ENCODE peak calls at places on chromosomes 7 and 10, in four cellular contexts. W is HepG2, L is K562, Z is HCT116. H is an unnamed sample. For H3K27me3, the result is how much of the 10 kb centered on the place peaks cover.

GRCh38 chr7:50359995-50360925 is 55.7 kb downstream of the IKZF1 start:
- DNase-seq in Z (no peak), L (peak), W (no peak), H (no peak)

GRCh38 chr10:97534746-97535367 is 36.1 kb downstream of the UBTD1 start:
- DNase-seq in W (peak), L (peak), Z (no peak), H (peak)

GRCh38 chr7:38728145-38728544 is 97.0 kb upstream of the AMPH start:
- DNase-seq in Z (no peak), L (no peak), W (no peak), H (no peak)

GRCh38 chr7:36090976-36091375 is 62.1 kb upstream of the EEPD1 start:
- DNase-seq in L (no peak), Z (no peak), W (no peak), H (no peak)

GRCh38 chr10:48612241-48612943 is 7.5 kb upstream of the ARHGAP22 start:
- DNase-seq in W (no peak), Z (no peak), L (no peak), H (no peak)

GRCh38 chr7:5693529-5693928 is 87.9 kb downstream of the RNF216 start:
- DNase-seq in Z (no peak), L (peak), W (peak), H (no peak)

GRCh38 chr7:122525355-122525754 is 173.6 kb downstream of the RNF133 start:
- DNase-seq in W (no peak), L (no peak), Z (no peak), H (no peak)

GRCh38 chr10:116215651-116216050 is 57.4 kb downstream of the GFRA1 start:
- DNase-seq in W (no peak), Z (no peak), L (no peak), H (no peak)

GRCh38 chr10:60083039-60083344 is 176.6 kb upstream of the CCDC6 start:
- DNase-seq in W (no peak), Z (no peak), L (no peak), H (no peak)

GRCh38 chr10:46556515-46557318 is at the start of gene GPRIN2:
- DNase-seq in W (no peak), Z (no peak), L (no peak), H (no peak)

GRCh38 chr10:8722835-8723234 is 668.3 kb downstream of the GATA3 start:
- DNase-seq in L (no peak), W (no peak), Z (no peak), H (no peak)

GRCh38 chr10:126500866-126501265 is 112.6 kb upstream of the ADAM12 start:
- DNase-seq in W (no peak), L (no peak), Z (no peak), H (no peak)

GRCh38 chr7:81430150-81430549 is 339.7 kb downstream of the HGF start:
- DNase-seq in Z (no peak), W (no peak), L (peak), H (no peak)

GRCh38 chr10:42753507-42754154 is 29.0 kb upstream of the BMS1 start:
- DNase-seq in W (no peak), L (no peak), Z (no peak), H (no peak)
- H3K27me3 ChIP-seq in W (under half), L (under half), Z (under half), H (under half)

DNA sequence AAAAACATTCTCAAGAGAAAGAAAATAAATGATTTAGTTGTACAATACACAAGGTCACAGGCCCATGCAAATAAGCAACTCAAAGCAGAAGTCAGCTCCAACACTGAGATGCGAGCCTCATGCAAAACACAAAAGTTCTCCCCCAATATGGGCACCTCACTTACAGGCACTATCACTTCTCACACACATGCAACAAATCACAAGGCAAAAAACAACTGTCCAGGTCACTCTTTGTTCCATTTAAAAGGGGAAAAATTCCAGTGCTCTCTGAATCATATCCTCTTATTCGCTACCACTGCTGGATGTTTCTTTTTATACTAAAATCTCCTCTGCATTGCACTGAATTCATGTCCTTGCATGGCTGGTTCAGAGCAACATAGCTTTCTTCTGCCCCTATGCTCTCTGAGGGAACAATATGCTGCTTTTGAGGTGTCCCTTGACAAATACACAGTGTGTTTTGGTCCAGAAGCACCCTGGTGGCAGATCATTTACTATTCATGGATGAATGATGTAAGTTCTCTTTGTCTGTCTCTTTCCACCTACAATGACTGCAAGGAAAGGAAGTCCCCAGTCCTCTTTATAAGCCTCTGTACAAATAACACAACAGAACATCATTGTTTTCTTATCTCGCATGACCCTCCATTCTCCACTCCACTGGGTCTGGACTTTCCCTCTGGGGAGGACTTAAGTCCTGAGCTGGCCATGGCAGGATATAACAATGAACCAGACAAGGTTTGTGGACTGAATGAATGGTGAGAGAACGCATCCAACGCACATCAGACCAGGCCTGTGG is 85.4 kb upstream of the GSDME start:
- DNase-seq in L (no peak), W (peak), Z (no peak), H (no peak)
- TF ChIP-seq TCF7L2 in L (no peak), W (no peak), Z (no peak), H (no peak)

GRCh38 chr7:41701542-41701941 is 1.3 kb downstream of the INHBA start:
- DNase-seq in W (no peak), L (no peak), Z (no peak), H (no peak)

GRCh38 chr7:41701068-41701467 is 1.8 kb downstream of the INHBA start:
- DNase-seq in W (no peak), L (no peak), Z (no peak), H (no peak)

GRCh38 chr7:41700044-41700471 is 2.8 kb downstream of the INHBA start:
- DNase-seq in W (no peak), L (no peak), Z (no peak), H (no peak)

GRCh38 chr7:41705109-41705871 is 2.4 kb upstream of the INHBA start:
- DNase-seq in Z (no peak), L (peak), W (peak), H (no peak)

GRCh38 chr7:41702635-41703371 is at the start of gene INHBA:
- DNase-seq in Z (no peak), W (no peak), L (no peak), H (no peak)
- TF ChIP-seq POLR2AphosphoS5 in Z (no peak), W (no peak), L (no peak), H (no peak)

GRCh38 chr7:27170494-27170811 is 3.7 kb downstream of the HOXA10 start:
- DNase-seq in W (no peak), L (no peak), Z (no peak), H (no peak)
- H3K27me3 ChIP-seq in W (under half), L (half or more), Z (under half), H (under half)

GRCh38 chr10:113572520-113573290 is 19.9 kb downstream of the HABP2 start:
- DNase-seq in L (no peak), W (no peak), Z (no peak), H (no peak)

GRCh38 chr10:113573368-113573767 is 20.5 kb downstream of the HABP2 start:
- DNase-seq in L (no peak), Z (no peak), W (no peak), H (no peak)

GRCh38 chr10:113566888-113567287 is 14.0 kb downstream of the HABP2 start:
- DNase-seq in Z (no peak), L (no peak), W (no peak), H (no peak)

GRCh38 chr10:113565364-113565763 is 12.5 kb downstream of the HABP2 start:
- DNase-seq in Z (no peak), L (no peak), W (no peak), H (no peak)

GRCh38 chr10:113569576-113569975 is 16.7 kb downstream of the HABP2 start:
- DNase-seq in W (no peak), L (no peak), Z (no peak), H (no peak)
- TF ChIP-seq TCF7L2 in W (no peak), L (no peak), Z (no peak), H (no peak)

DNA sequence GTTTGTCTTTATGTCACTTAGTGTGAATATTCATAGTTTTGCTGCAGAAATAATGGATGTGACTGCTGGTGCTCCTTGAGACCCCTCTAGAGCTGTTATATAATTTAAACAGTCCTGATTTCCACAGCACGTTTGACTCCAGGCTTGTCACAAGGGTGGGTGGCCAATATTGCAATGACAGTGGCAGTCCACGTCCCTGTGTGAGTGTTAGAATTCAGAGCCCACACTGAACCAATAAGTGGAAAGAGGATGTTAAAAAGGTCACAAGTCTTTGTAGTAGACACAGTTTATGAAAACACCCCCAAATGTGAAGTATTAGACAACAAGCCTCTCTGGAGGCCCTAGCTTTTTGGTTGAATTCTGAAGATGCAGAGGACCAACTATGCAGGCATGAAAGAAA is 2.0 kb downstream of the PPP1R17 start:
- DNase-seq in Z (no peak), W (no peak), L (no peak), H (no peak)
- TF ChIP-seq POLR2AphosphoS5 in Z (no peak), W (no peak), L (no peak), H (no peak)

H was measured in Panc1.